ENCODE peak calls at places on chromosome 6, in ten cellular contexts. One of them, this sample, is unnamed.

GRCh38 chr6:136077834-136078576 is 172.1 kb downstream of the MTFR2 start:
- DNase-seq in cardiac fibroblast: peak
- DNase-seq in uterus: no peak
- DNase-seq in T1000: peak
- DNase-seq in T47D: no peak
- DNase-seq in naive thymus-derived CD8-positive, alpha-beta T cell: no peak
- DNase-seq in lower lobe of right lung: no peak
- DNase-seq in bronchial epithelial cell: peak
- DNase-seq in activated CD4-positive, alpha-beta T cell treated with anti-CD3 and anti-CD28 coated beads for 36 hours: no peak
- DNase-seq in SJSA1: no peak
- DNase-seq in this sample: no peak

GRCh38 chr6:34155471-34156300 is 9.8 kb upstream of the GRM4 start:
- DNase-seq in cardiac fibroblast: no peak
- DNase-seq in uterus: no peak
- DNase-seq in T1000: no peak
- DNase-seq in T47D: no peak
- DNase-seq in naive thymus-derived CD8-positive, alpha-beta T cell: no peak
- DNase-seq in lower lobe of right lung: no peak
- DNase-seq in bronchial epithelial cell: no peak
- DNase-seq in activated CD4-positive, alpha-beta T cell treated with anti-CD3 and anti-CD28 coated beads for 36 hours: no peak
- DNase-seq in SJSA1: no peak
- DNase-seq in this sample: no peak

GRCh38 chr6:7108196-7108963 is 619 bp downstream of the RREB1 start:
- DNase-seq in cardiac fibroblast: peak
- DNase-seq in uterus: peak
- DNase-seq in T1000: peak
- DNase-seq in T47D: peak
- DNase-seq in naive thymus-derived CD8-positive, alpha-beta T cell: peak
- DNase-seq in lower lobe of right lung: peak
- DNase-seq in bronchial epithelial cell: peak
- DNase-seq in activated CD4-positive, alpha-beta T cell treated with anti-CD3 and anti-CD28 coated beads for 36 hours: peak
- DNase-seq in SJSA1: peak
- DNase-seq in this sample: peak

GRCh38 chr6:108168501-108168979 is 2.7 kb downstream of the NR2E1 start:
- DNase-seq in cardiac fibroblast: peak
- DNase-seq in uterus: no peak
- DNase-seq in T1000: no peak
- DNase-seq in T47D: no peak
- DNase-seq in naive thymus-derived CD8-positive, alpha-beta T cell: no peak
- DNase-seq in lower lobe of right lung: peak
- DNase-seq in bronchial epithelial cell: no peak
- DNase-seq in activated CD4-positive, alpha-beta T cell treated with anti-CD3 and anti-CD28 coated beads for 36 hours: peak
- DNase-seq in SJSA1: no peak
- DNase-seq in this sample: peak

GRCh38 chr6:91083226-91083625 is 496.4 kb upstream of the MAP3K7 start:
- DNase-seq in cardiac fibroblast: no peak
- DNase-seq in uterus: no peak
- DNase-seq in T1000: no peak
- DNase-seq in T47D: no peak
- DNase-seq in naive thymus-derived CD8-positive, alpha-beta T cell: no peak
- DNase-seq in lower lobe of right lung: no peak
- DNase-seq in bronchial epithelial cell: no peak
- DNase-seq in activated CD4-positive, alpha-beta T cell treated with anti-CD3 and anti-CD28 coated beads for 36 hours: no peak
- DNase-seq in SJSA1: no peak
- DNase-seq in this sample: no peak

GRCh38 chr6:134851548-134851947 is 98.4 kb downstream of the ALDH8A1 start:
- DNase-seq in cardiac fibroblast: no peak
- DNase-seq in uterus: no peak
- DNase-seq in T1000: no peak
- DNase-seq in T47D: no peak
- DNase-seq in naive thymus-derived CD8-positive, alpha-beta T cell: no peak
- DNase-seq in lower lobe of right lung: no peak
- DNase-seq in bronchial epithelial cell: no peak
- DNase-seq in activated CD4-positive, alpha-beta T cell treated with anti-CD3 and anti-CD28 coated beads for 36 hours: no peak
- DNase-seq in SJSA1: no peak
- DNase-seq in this sample: no peak

GRCh38 chr6:110665600-110665999 is 149.7 kb downstream of the CDK19 start:
- DNase-seq in cardiac fibroblast: no peak
- DNase-seq in uterus: no peak
- DNase-seq in T1000: no peak
- DNase-seq in T47D: no peak
- DNase-seq in naive thymus-derived CD8-positive, alpha-beta T cell: no peak
- DNase-seq in lower lobe of right lung: no peak
- DNase-seq in bronchial epithelial cell: no peak
- DNase-seq in activated CD4-positive, alpha-beta T cell treated with anti-CD3 and anti-CD28 coated beads for 36 hours: no peak
- DNase-seq in SJSA1: no peak
- DNase-seq in this sample: no peak

GRCh38 chr6:1123976-1124375 is 187.9 kb upstream of the FOXQ1 start:
- DNase-seq in cardiac fibroblast: no peak
- DNase-seq in uterus: no peak
- DNase-seq in T1000: no peak
- DNase-seq in T47D: no peak
- DNase-seq in naive thymus-derived CD8-positive, alpha-beta T cell: no peak
- DNase-seq in lower lobe of right lung: no peak
- DNase-seq in bronchial epithelial cell: no peak
- DNase-seq in activated CD4-positive, alpha-beta T cell treated with anti-CD3 and anti-CD28 coated beads for 36 hours: no peak
- DNase-seq in SJSA1: no peak
- DNase-seq in this sample: no peak

GRCh38 chr6:14452567-14453527 is 335.3 kb downstream of the CD83 start:
- DNase-seq in cardiac fibroblast: no peak
- DNase-seq in uterus: no peak
- DNase-seq in T1000: no peak
- DNase-seq in T47D: no peak
- DNase-seq in naive thymus-derived CD8-positive, alpha-beta T cell: no peak
- DNase-seq in lower lobe of right lung: no peak
- DNase-seq in bronchial epithelial cell: no peak
- DNase-seq in activated CD4-positive, alpha-beta T cell treated with anti-CD3 and anti-CD28 coated beads for 36 hours: peak
- DNase-seq in SJSA1: no peak
- DNase-seq in this sample: peak

GRCh38 chr6:167933847-167934246 is 63.6 kb upstream of the KIF25 start:
- DNase-seq in cardiac fibroblast: no peak
- DNase-seq in uterus: no peak
- DNase-seq in T1000: no peak
- DNase-seq in T47D: no peak
- DNase-seq in naive thymus-derived CD8-positive, alpha-beta T cell: no peak
- DNase-seq in lower lobe of right lung: no peak
- DNase-seq in bronchial epithelial cell: no peak
- DNase-seq in activated CD4-positive, alpha-beta T cell treated with anti-CD3 and anti-CD28 coated beads for 36 hours: no peak
- DNase-seq in SJSA1: no peak
- DNase-seq in this sample: no peak

GRCh38 chr6:112007805-112008204 is 46.1 kb upstream of the CCN6 start:
- DNase-seq in cardiac fibroblast: peak
- DNase-seq in uterus: no peak
- DNase-seq in T1000: no peak
- DNase-seq in T47D: no peak
- DNase-seq in naive thymus-derived CD8-positive, alpha-beta T cell: no peak
- DNase-seq in lower lobe of right lung: peak
- DNase-seq in bronchial epithelial cell: no peak
- DNase-seq in activated CD4-positive, alpha-beta T cell treated with anti-CD3 and anti-CD28 coated beads for 36 hours: no peak
- DNase-seq in SJSA1: no peak
- DNase-seq in this sample: no peak

GRCh38 chr6:18270216-18270615 is 5.9 kb upstream of the DEK start:
- DNase-seq in cardiac fibroblast: no peak
- DNase-seq in uterus: no peak
- DNase-seq in T1000: no peak
- DNase-seq in T47D: no peak
- DNase-seq in naive thymus-derived CD8-positive, alpha-beta T cell: no peak
- DNase-seq in lower lobe of right lung: no peak
- DNase-seq in bronchial epithelial cell: no peak
- DNase-seq in activated CD4-positive, alpha-beta T cell treated with anti-CD3 and anti-CD28 coated beads for 36 hours: no peak
- DNase-seq in SJSA1: no peak
- DNase-seq in this sample: no peak

GRCh38 chr6:149960488-149960887 is 3.3 kb upstream of the ULBP1 start:
- DNase-seq in cardiac fibroblast: no peak
- DNase-seq in uterus: no peak
- DNase-seq in T1000: no peak
- DNase-seq in T47D: no peak
- DNase-seq in naive thymus-derived CD8-positive, alpha-beta T cell: no peak
- DNase-seq in lower lobe of right lung: no peak
- DNase-seq in bronchial epithelial cell: no peak
- DNase-seq in activated CD4-positive, alpha-beta T cell treated with anti-CD3 and anti-CD28 coated beads for 36 hours: no peak
- DNase-seq in SJSA1: no peak
- DNase-seq in this sample: no peak

GRCh38 chr6:136290406-136291010 is 862 bp upstream of the BCLAF1 start:
- DNase-seq in cardiac fibroblast: peak
- DNase-seq in uterus: peak
- DNase-seq in T1000: peak
- DNase-seq in T47D: no peak
- DNase-seq in naive thymus-derived CD8-positive, alpha-beta T cell: peak
- DNase-seq in lower lobe of right lung: peak
- DNase-seq in bronchial epithelial cell: peak
- DNase-seq in activated CD4-positive, alpha-beta T cell treated with anti-CD3 and anti-CD28 coated beads for 36 hours: peak
- DNase-seq in SJSA1: peak
- DNase-seq in this sample: peak

GRCh38 chr6:38012573-38012972 is 193.0 kb downstream of the ZFAND3 start:
- DNase-seq in cardiac fibroblast: peak
- DNase-seq in uterus: no peak
- DNase-seq in T1000: no peak
- DNase-seq in T47D: peak
- DNase-seq in naive thymus-derived CD8-positive, alpha-beta T cell: no peak
- DNase-seq in lower lobe of right lung: no peak
- DNase-seq in bronchial epithelial cell: peak
- DNase-seq in activated CD4-positive, alpha-beta T cell treated with anti-CD3 and anti-CD28 coated beads for 36 hours: peak
- DNase-seq in SJSA1: no peak
- DNase-seq in this sample: peak

GRCh38 chr6:161215193-161215592 is 58.7 kb downstream of the AGPAT4 start:
- DNase-seq in cardiac fibroblast: peak
- DNase-seq in uterus: no peak
- DNase-seq in T1000: peak
- DNase-seq in T47D: no peak
- DNase-seq in naive thymus-derived CD8-positive, alpha-beta T cell: no peak
- DNase-seq in lower lobe of right lung: no peak
- DNase-seq in bronchial epithelial cell: peak
- DNase-seq in activated CD4-positive, alpha-beta T cell treated with anti-CD3 and anti-CD28 coated beads for 36 hours: no peak
- DNase-seq in SJSA1: peak
- DNase-seq in this sample: no peak

GRCh38 chr6:108581237-108581931 is 20.7 kb downstream of the FOXO3 start:
- DNase-seq in cardiac fibroblast: peak
- DNase-seq in uterus: peak
- DNase-seq in T1000: no peak
- DNase-seq in T47D: no peak
- DNase-seq in naive thymus-derived CD8-positive, alpha-beta T cell: no peak
- DNase-seq in lower lobe of right lung: no peak
- DNase-seq in bronchial epithelial cell: peak
- DNase-seq in activated CD4-positive, alpha-beta T cell treated with anti-CD3 and anti-CD28 coated beads for 36 hours: no peak
- DNase-seq in SJSA1: peak
- DNase-seq in this sample: no peak

GRCh38 chr6:35491558-35492541 is 5.0 kb downstream of the TEAD3 start:
- DNase-seq in cardiac fibroblast: no peak
- DNase-seq in uterus: peak
- DNase-seq in T1000: no peak
- DNase-seq in T47D: no peak
- DNase-seq in naive thymus-derived CD8-positive, alpha-beta T cell: no peak
- DNase-seq in lower lobe of right lung: no peak
- DNase-seq in bronchial epithelial cell: no peak
- DNase-seq in activated CD4-positive, alpha-beta T cell treated with anti-CD3 and anti-CD28 coated beads for 36 hours: no peak
- DNase-seq in SJSA1: no peak
- DNase-seq in this sample: no peak

GRCh38 chr6:106247293-106247692 is 78.3 kb downstream of the ATG5 start:
- DNase-seq in cardiac fibroblast: peak
- DNase-seq in uterus: no peak
- DNase-seq in T1000: no peak
- DNase-seq in T47D: no peak
- DNase-seq in naive thymus-derived CD8-positive, alpha-beta T cell: no peak
- DNase-seq in lower lobe of right lung: no peak
- DNase-seq in bronchial epithelial cell: no peak
- DNase-seq in activated CD4-positive, alpha-beta T cell treated with anti-CD3 and anti-CD28 coated beads for 36 hours: no peak
- DNase-seq in SJSA1: no peak
- DNase-seq in this sample: no peak

GRCh38 chr6:2221724-2222274 is 23.6 kb downstream of the GMDS start:
- DNase-seq in cardiac fibroblast: peak
- DNase-seq in uterus: no peak
- DNase-seq in T1000: no peak
- DNase-seq in T47D: peak
- DNase-seq in naive thymus-derived CD8-positive, alpha-beta T cell: no peak
- DNase-seq in lower lobe of right lung: no peak
- DNase-seq in bronchial epithelial cell: no peak
- DNase-seq in activated CD4-positive, alpha-beta T cell treated with anti-CD3 and anti-CD28 coated beads for 36 hours: no peak
- DNase-seq in SJSA1: no peak
- DNase-seq in this sample: no peak

GRCh38 chr6:43247115-43247999 is 4.1 kb downstream of the TTBK1 start:
- DNase-seq in cardiac fibroblast: peak
- DNase-seq in uterus: peak
- DNase-seq in T1000: no peak
- DNase-seq in T47D: peak
- DNase-seq in naive thymus-derived CD8-positive, alpha-beta T cell: peak
- DNase-seq in lower lobe of right lung: peak
- DNase-seq in bronchial epithelial cell: peak
- DNase-seq in activated CD4-positive, alpha-beta T cell treated with anti-CD3 and anti-CD28 coated beads for 36 hours: peak
- DNase-seq in SJSA1: no peak
- DNase-seq in this sample: peak

GRCh38 chr6:132598473-132598872 is 8.9 kb upstream of the TAAR5 start:
- DNase-seq in cardiac fibroblast: peak
- DNase-seq in uterus: no peak
- DNase-seq in T1000: no peak
- DNase-seq in T47D: no peak
- DNase-seq in naive thymus-derived CD8-positive, alpha-beta T cell: no peak
- DNase-seq in lower lobe of right lung: no peak
- DNase-seq in bronchial epithelial cell: peak
- DNase-seq in activated CD4-positive, alpha-beta T cell treated with anti-CD3 and anti-CD28 coated beads for 36 hours: no peak
- DNase-seq in SJSA1: no peak
- DNase-seq in this sample: no peak

GRCh38 chr6:130973521-130974277 is 89.3 kb downstream of the EPB41L2 start:
- DNase-seq in cardiac fibroblast: no peak
- DNase-seq in uterus: no peak
- DNase-seq in T1000: no peak
- DNase-seq in T47D: no peak
- DNase-seq in naive thymus-derived CD8-positive, alpha-beta T cell: no peak
- DNase-seq in lower lobe of right lung: no peak
- DNase-seq in bronchial epithelial cell: no peak
- DNase-seq in activated CD4-positive, alpha-beta T cell treated with anti-CD3 and anti-CD28 coated beads for 36 hours: no peak
- DNase-seq in SJSA1: no peak
- DNase-seq in this sample: no peak

GRCh38 chr6:97175806-97176205 is 107.2 kb downstream of the MMS22L start:
- DNase-seq in cardiac fibroblast: no peak
- DNase-seq in uterus: no peak
- DNase-seq in T1000: no peak
- DNase-seq in T47D: no peak
- DNase-seq in naive thymus-derived CD8-positive, alpha-beta T cell: no peak
- DNase-seq in lower lobe of right lung: no peak
- DNase-seq in bronchial epithelial cell: peak
- DNase-seq in activated CD4-positive, alpha-beta T cell treated with anti-CD3 and anti-CD28 coated beads for 36 hours: no peak
- DNase-seq in SJSA1: no peak
- DNase-seq in this sample: no peak

GRCh38 chr6:136809461-136809860 is 12.9 kb upstream of the PEX7 start:
- DNase-seq in cardiac fibroblast: no peak
- DNase-seq in uterus: no peak
- DNase-seq in T1000: no peak
- DNase-seq in T47D: no peak
- DNase-seq in naive thymus-derived CD8-positive, alpha-beta T cell: no peak
- DNase-seq in lower lobe of right lung: no peak
- DNase-seq in bronchial epithelial cell: no peak
- DNase-seq in activated CD4-positive, alpha-beta T cell treated with anti-CD3 and anti-CD28 coated beads for 36 hours: no peak
- DNase-seq in SJSA1: no peak
- DNase-seq in this sample: no peak

GRCh38 chr6:21022343-21023107 is 488.3 kb downstream of the CDKAL1 start:
- DNase-seq in cardiac fibroblast: peak
- DNase-seq in uterus: no peak
- DNase-seq in T1000: peak
- DNase-seq in T47D: no peak
- DNase-seq in naive thymus-derived CD8-positive, alpha-beta T cell: no peak
- DNase-seq in lower lobe of right lung: no peak
- DNase-seq in bronchial epithelial cell: peak
- DNase-seq in activated CD4-positive, alpha-beta T cell treated with anti-CD3 and anti-CD28 coated beads for 36 hours: no peak
- DNase-seq in SJSA1: peak
- DNase-seq in this sample: no peak

GRCh38 chr6:108798672-108799355 is 49.4 kb upstream of the ARMC2 start:
- DNase-seq in cardiac fibroblast: no peak
- DNase-seq in uterus: no peak
- DNase-seq in T1000: no peak
- DNase-seq in T47D: no peak
- DNase-seq in naive thymus-derived CD8-positive, alpha-beta T cell: peak
- DNase-seq in lower lobe of right lung: peak
- DNase-seq in bronchial epithelial cell: no peak
- DNase-seq in activated CD4-positive, alpha-beta T cell treated with anti-CD3 and anti-CD28 coated beads for 36 hours: peak
- DNase-seq in SJSA1: no peak
- DNase-seq in this sample: peak

GRCh38 chr6:79119217-79119616 is 41.2 kb upstream of the PHIP start:
- DNase-seq in cardiac fibroblast: no peak
- DNase-seq in uterus: no peak
- DNase-seq in T1000: no peak
- DNase-seq in T47D: no peak
- DNase-seq in naive thymus-derived CD8-positive, alpha-beta T cell: no peak
- DNase-seq in lower lobe of right lung: no peak
- DNase-seq in bronchial epithelial cell: no peak
- DNase-seq in activated CD4-positive, alpha-beta T cell treated with anti-CD3 and anti-CD28 coated beads for 36 hours: no peak
- DNase-seq in SJSA1: no peak
- DNase-seq in this sample: no peak

This sample was measured in activated naive CD4-positive, alpha-beta T cell treated with anti-CD3 and anti-CD28 coated beads for 36 hours.